ENCODE peak calls at places on chromosomes 16 and 17, in nine cellular contexts. E is Daoy; D is A549; N is activated naive CD8-positive, alpha-beta T cell treated with anti-CD3 and anti-CD28 coated beads for 36 hours; M is cardiac fibroblast; W is erythroblast; Z is PC-3; T is activated naive CD4-positive, alpha-beta T cell; S is body of pancreas. J is an unnamed sample.

GRCh38 chr17:26792486-26792885 is 501.4 kb upstream of the WSB1 start:
- DNase-seq in T (no peak), Z (no peak), N (no peak), M (peak; percentile 11), E (no peak), D (no peak), W (no peak), S (no peak), J (no peak)

GRCh38 chr17:76593338-76593737 is 7.7 kb upstream of the ST6GALNAC2 start:
- DNase-seq in M (no peak), T (no peak), E (peak; percentile 66), S (no peak), D (no peak), W (no peak), Z (peak; percentile 99), N (no peak), J (no peak)

GRCh38 chr17:6279659-6280058 is 155.3 kb downstream of the AIPL1 start:
- DNase-seq in S (peak; percentile 11), E (peak; percentile 45), D (no peak), W (no peak), N (no peak), T (no peak), M (no peak), Z (peak; percentile 87), J (no peak)

GRCh38 chr16:85718682-85719081 is 29.9 kb upstream of the GINS2 start:
- DNase-seq in T (no peak), E (no peak), M (no peak), W (peak; percentile 37), S (peak; percentile 38), N (no peak), Z (peak; percentile 23), D (peak; percentile 70), J (no peak)

GRCh38 chr17:20562587-20562986 is 16.9 kb upstream of the CDRT15L2 start:
- DNase-seq in E (no peak), Z (no peak), S (no peak), M (no peak), T (no peak), W (no peak), D (no peak), N (no peak), J (no peak)

GRCh38 chr16:878071-878784 is 77.7 kb upstream of the GNG13 start:
- DNase-seq in N (no peak), S (no peak), M (no peak), E (peak; percentile 68), Z (no peak), T (no peak), W (no peak), D (peak; percentile 63), J (no peak)

GRCh38 chr16:58414938-58415451 is 22.7 kb downstream of the GINS3 start:
- DNase-seq in S (no peak), T (no peak), M (peak; percentile 22), D (no peak), Z (no peak), W (no peak), E (peak; percentile 29), N (no peak), J (no peak)

GRCh38 chr17:39062846-39063680 is 88.4 kb downstream of the PLXDC1 start:
- DNase-seq in S (no peak), E (no peak), N (no peak), Z (peak; percentile 12), T (no peak), D (no peak), W (no peak), M (peak; percentile 39), J (no peak)